ENCODE peak calls at places on chromosomes 6 and 20, in nine cellular contexts. One of them, this sample, is unnamed.

GRCh38 chr20:15396900-15397299 is 1059.5 kb upstream of the FLRT3 start:
- DNase-seq in CD4-positive, alpha-beta T cell: no peak
- DNase-seq in psoas muscle: no peak
- DNase-seq in CD8-positive, alpha-beta T cell: no peak
- DNase-seq in PC-9: no peak
- DNase-seq in WTC11: no peak
- DNase-seq in A549: no peak
- DNase-seq in tibial artery: no peak
- DNase-seq in dorsolateral prefrontal cortex: no peak
- DNase-seq in this sample: no peak

GRCh38 chr6:10655508-10656055 is 38.8 kb downstream of the C6orf52 start:
- DNase-seq in CD4-positive, alpha-beta T cell: no peak
- DNase-seq in psoas muscle: no peak
- DNase-seq in CD8-positive, alpha-beta T cell: no peak
- DNase-seq in PC-9: no peak
- DNase-seq in WTC11: no peak
- DNase-seq in A549: no peak
- DNase-seq in tibial artery: no peak
- DNase-seq in dorsolateral prefrontal cortex: no peak
- DNase-seq in this sample: no peak

GRCh38 chr6:105981002-105981887 is 104.9 kb upstream of the PRDM1 start:
- DNase-seq in CD4-positive, alpha-beta T cell: peak
- DNase-seq in psoas muscle: peak
- DNase-seq in CD8-positive, alpha-beta T cell: peak
- DNase-seq in PC-9: no peak
- DNase-seq in WTC11: peak
- DNase-seq in A549: no peak
- DNase-seq in tibial artery: no peak
- DNase-seq in dorsolateral prefrontal cortex: no peak
- DNase-seq in this sample: no peak

GRCh38 chr20:34627458-34627857 is 49.4 kb downstream of the PIGU start:
- DNase-seq in CD4-positive, alpha-beta T cell: no peak
- DNase-seq in psoas muscle: no peak
- DNase-seq in CD8-positive, alpha-beta T cell: no peak
- DNase-seq in PC-9: no peak
- DNase-seq in WTC11: no peak
- DNase-seq in A549: no peak
- DNase-seq in tibial artery: no peak
- DNase-seq in dorsolateral prefrontal cortex: no peak
- DNase-seq in this sample: no peak

GRCh38 chr20:34040300-34041015 is 46.7 kb downstream of the RALY start:
- DNase-seq in CD4-positive, alpha-beta T cell: no peak
- DNase-seq in psoas muscle: peak
- DNase-seq in CD8-positive, alpha-beta T cell: no peak
- DNase-seq in PC-9: no peak
- DNase-seq in WTC11: no peak
- DNase-seq in A549: no peak
- DNase-seq in tibial artery: no peak
- DNase-seq in dorsolateral prefrontal cortex: peak
- DNase-seq in this sample: no peak

GRCh38 chr6:51432481-51432880 is 613.8 kb downstream of the TFAP2B start:
- DNase-seq in CD4-positive, alpha-beta T cell: no peak
- DNase-seq in psoas muscle: no peak
- DNase-seq in CD8-positive, alpha-beta T cell: no peak
- DNase-seq in PC-9: no peak
- DNase-seq in WTC11: no peak
- DNase-seq in A549: no peak
- DNase-seq in tibial artery: no peak
- DNase-seq in dorsolateral prefrontal cortex: no peak
- DNase-seq in this sample: no peak

GRCh38 chr6:125066964-125067363 is 86.6 kb upstream of the TPD52L1 start:
- DNase-seq in CD4-positive, alpha-beta T cell: peak
- DNase-seq in psoas muscle: no peak
- DNase-seq in CD8-positive, alpha-beta T cell: peak
- DNase-seq in PC-9: peak
- DNase-seq in WTC11: no peak
- DNase-seq in A549: no peak
- DNase-seq in tibial artery: no peak
- DNase-seq in dorsolateral prefrontal cortex: no peak
- DNase-seq in this sample: no peak

GRCh38 chr6:2498224-2498623 is 252.5 kb downstream of the MYLK4 start:
- DNase-seq in CD4-positive, alpha-beta T cell: no peak
- DNase-seq in psoas muscle: no peak
- DNase-seq in CD8-positive, alpha-beta T cell: no peak
- DNase-seq in PC-9: no peak
- DNase-seq in WTC11: no peak
- DNase-seq in A549: no peak
- DNase-seq in tibial artery: no peak
- DNase-seq in dorsolateral prefrontal cortex: no peak
- DNase-seq in this sample: no peak

GRCh38 chr6:21245488-21245887 is 348.1 kb upstream of the SOX4 start:
- DNase-seq in CD4-positive, alpha-beta T cell: no peak
- DNase-seq in psoas muscle: no peak
- DNase-seq in CD8-positive, alpha-beta T cell: no peak
- DNase-seq in PC-9: no peak
- DNase-seq in WTC11: no peak
- DNase-seq in A549: no peak
- DNase-seq in tibial artery: no peak
- DNase-seq in dorsolateral prefrontal cortex: no peak
- DNase-seq in this sample: no peak

GRCh38 chr6:107129370-107129925 is 14.1 kb upstream of the BEND3 start:
- DNase-seq in CD4-positive, alpha-beta T cell: no peak
- DNase-seq in psoas muscle: no peak
- DNase-seq in CD8-positive, alpha-beta T cell: peak
- DNase-seq in PC-9: no peak
- DNase-seq in WTC11: no peak
- DNase-seq in A549: no peak
- DNase-seq in tibial artery: no peak
- DNase-seq in dorsolateral prefrontal cortex: no peak
- DNase-seq in this sample: no peak

GRCh38 chr6:168058691-168059551 is 20.1 kb downstream of the FRMD1 start:
- DNase-seq in CD4-positive, alpha-beta T cell: no peak
- DNase-seq in psoas muscle: no peak
- DNase-seq in CD8-positive, alpha-beta T cell: no peak
- DNase-seq in PC-9: no peak
- DNase-seq in WTC11: peak
- DNase-seq in A549: no peak
- DNase-seq in tibial artery: no peak
- DNase-seq in dorsolateral prefrontal cortex: no peak
- DNase-seq in this sample: no peak

GRCh38 chr6:112480551-112480950 is 133.4 kb downstream of the RFPL4B start:
- DNase-seq in CD4-positive, alpha-beta T cell: no peak
- DNase-seq in psoas muscle: no peak
- DNase-seq in CD8-positive, alpha-beta T cell: no peak
- DNase-seq in PC-9: peak
- DNase-seq in WTC11: no peak
- DNase-seq in A549: no peak
- DNase-seq in tibial artery: no peak
- DNase-seq in dorsolateral prefrontal cortex: no peak
- DNase-seq in this sample: no peak

DNA sequence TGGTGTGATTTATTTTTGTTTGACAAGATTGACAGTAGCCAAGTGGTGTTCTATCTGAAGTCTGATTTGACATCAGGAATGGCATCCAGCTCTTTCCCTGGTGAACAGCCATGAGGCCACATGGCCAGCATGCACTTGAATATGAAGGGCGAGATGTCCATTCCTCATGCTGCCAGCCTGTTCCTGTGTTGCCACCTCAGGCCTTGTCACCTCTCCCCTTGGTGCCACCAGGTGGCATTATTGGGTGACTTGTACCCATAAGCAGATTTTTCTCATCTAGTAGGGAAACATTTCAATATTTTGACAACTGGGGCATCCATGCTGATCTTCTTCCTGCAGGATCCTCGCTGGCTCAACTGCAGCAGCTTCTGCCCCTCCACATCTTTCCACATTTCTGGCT is 199.1 kb downstream of the ERMARD start:
- DNase-seq in CD4-positive, alpha-beta T cell: peak
- DNase-seq in psoas muscle: no peak
- DNase-seq in CD8-positive, alpha-beta T cell: peak
- DNase-seq in PC-9: no peak
- DNase-seq in WTC11: no peak
- DNase-seq in A549: no peak
- DNase-seq in tibial artery: no peak
- DNase-seq in dorsolateral prefrontal cortex: no peak
- DNase-seq in this sample: no peak
- TF ChIP-seq CTCF in CD4-positive, alpha-beta T cell: peak
- TF ChIP-seq CTCF in psoas muscle: peak
- TF ChIP-seq CTCF in CD8-positive, alpha-beta T cell: peak
- TF ChIP-seq CTCF in PC-9: peak
- TF ChIP-seq CTCF in WTC11: no peak
- TF ChIP-seq CTCF in A549: no peak
- TF ChIP-seq CTCF in tibial artery: no peak
- TF ChIP-seq CTCF in dorsolateral prefrontal cortex: no peak
- TF ChIP-seq CTCF in this sample: peak

GRCh38 chr6:31713465-31713864 is 1.7 kb upstream of the LY6G6D start:
- DNase-seq in CD4-positive, alpha-beta T cell: no peak
- DNase-seq in psoas muscle: no peak
- DNase-seq in CD8-positive, alpha-beta T cell: no peak
- DNase-seq in PC-9: no peak
- DNase-seq in WTC11: no peak
- DNase-seq in A549: no peak
- DNase-seq in tibial artery: no peak
- DNase-seq in dorsolateral prefrontal cortex: no peak
- DNase-seq in this sample: no peak

GRCh38 chr6:31711233-31711632 is 3.9 kb upstream of the LY6G6D start:
- DNase-seq in CD4-positive, alpha-beta T cell: no peak
- DNase-seq in psoas muscle: no peak
- DNase-seq in CD8-positive, alpha-beta T cell: no peak
- DNase-seq in PC-9: no peak
- DNase-seq in WTC11: no peak
- DNase-seq in A549: no peak
- DNase-seq in tibial artery: no peak
- DNase-seq in dorsolateral prefrontal cortex: no peak
- DNase-seq in this sample: no peak

GRCh38 chr6:31713991-31714684 is 1.0 kb upstream of the LY6G6D start:
- DNase-seq in CD4-positive, alpha-beta T cell: no peak
- DNase-seq in psoas muscle: no peak
- DNase-seq in CD8-positive, alpha-beta T cell: no peak
- DNase-seq in PC-9: no peak
- DNase-seq in WTC11: no peak
- DNase-seq in A549: no peak
- DNase-seq in tibial artery: no peak
- DNase-seq in dorsolateral prefrontal cortex: no peak
- DNase-seq in this sample: no peak

GRCh38 chr6:31710490-31711219 is 4.0 kb downstream of the LY6G6F start:
- DNase-seq in CD4-positive, alpha-beta T cell: no peak
- DNase-seq in psoas muscle: no peak
- DNase-seq in CD8-positive, alpha-beta T cell: no peak
- DNase-seq in PC-9: no peak
- DNase-seq in WTC11: no peak
- DNase-seq in A549: no peak
- DNase-seq in tibial artery: no peak
- DNase-seq in dorsolateral prefrontal cortex: no peak
- DNase-seq in this sample: no peak

GRCh38 chr6:31712296-31712695 is 2.9 kb upstream of the LY6G6D start:
- DNase-seq in CD4-positive, alpha-beta T cell: peak
- DNase-seq in psoas muscle: no peak
- DNase-seq in CD8-positive, alpha-beta T cell: no peak
- DNase-seq in PC-9: no peak
- DNase-seq in WTC11: no peak
- DNase-seq in A549: peak
- DNase-seq in tibial artery: no peak
- DNase-seq in dorsolateral prefrontal cortex: no peak
- DNase-seq in this sample: no peak
- TF ChIP-seq CTCF in CD4-positive, alpha-beta T cell: no peak
- TF ChIP-seq CTCF in psoas muscle: no peak
- TF ChIP-seq CTCF in CD8-positive, alpha-beta T cell: no peak
- TF ChIP-seq CTCF in PC-9: peak
- TF ChIP-seq CTCF in WTC11: no peak
- TF ChIP-seq CTCF in A549: peak
- TF ChIP-seq CTCF in tibial artery: peak
- TF ChIP-seq CTCF in dorsolateral prefrontal cortex: no peak
- TF ChIP-seq CTCF in this sample: peak

GRCh38 chr20:11646359-11646758 is 271.3 kb upstream of the BTBD3 start:
- DNase-seq in CD4-positive, alpha-beta T cell: no peak
- DNase-seq in psoas muscle: no peak
- DNase-seq in CD8-positive, alpha-beta T cell: no peak
- DNase-seq in PC-9: no peak
- DNase-seq in WTC11: peak
- DNase-seq in A549: no peak
- DNase-seq in tibial artery: no peak
- DNase-seq in dorsolateral prefrontal cortex: no peak
- DNase-seq in this sample: no peak
- TF ChIP-seq CTCF in CD4-positive, alpha-beta T cell: no peak
- TF ChIP-seq CTCF in psoas muscle: no peak
- TF ChIP-seq CTCF in CD8-positive, alpha-beta T cell: no peak
- TF ChIP-seq CTCF in PC-9: no peak
- TF ChIP-seq CTCF in WTC11: no peak
- TF ChIP-seq CTCF in A549: no peak
- TF ChIP-seq CTCF in tibial artery: no peak
- TF ChIP-seq CTCF in dorsolateral prefrontal cortex: no peak
- TF ChIP-seq CTCF in this sample: no peak

DNA sequence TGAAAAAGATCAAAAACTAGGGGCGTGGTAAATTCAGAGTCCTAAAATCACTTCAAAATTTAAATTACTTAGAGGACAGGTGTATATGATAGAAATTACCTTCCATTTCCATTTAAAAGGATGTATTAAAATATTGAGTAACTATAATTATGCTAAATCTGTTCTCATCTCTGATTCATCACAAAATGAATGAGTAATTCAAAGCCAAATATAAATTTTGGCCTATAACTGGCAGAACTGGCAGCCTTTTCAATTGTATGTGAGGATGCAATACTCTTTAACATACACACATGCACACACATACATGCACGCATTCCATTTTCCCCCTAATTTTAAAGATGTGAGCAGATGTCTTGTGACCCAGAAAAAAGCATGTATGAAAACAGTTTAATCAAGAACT is 194.6 kb downstream of the EPM2A start:
- DNase-seq in CD4-positive, alpha-beta T cell: no peak
- DNase-seq in psoas muscle: no peak
- DNase-seq in CD8-positive, alpha-beta T cell: no peak
- DNase-seq in PC-9: no peak
- DNase-seq in WTC11: no peak
- DNase-seq in A549: no peak
- DNase-seq in tibial artery: no peak
- DNase-seq in dorsolateral prefrontal cortex: no peak
- DNase-seq in this sample: no peak
- TF ChIP-seq CTCF in CD4-positive, alpha-beta T cell: no peak
- TF ChIP-seq CTCF in psoas muscle: no peak
- TF ChIP-seq CTCF in CD8-positive, alpha-beta T cell: no peak
- TF ChIP-seq CTCF in PC-9: no peak
- TF ChIP-seq CTCF in WTC11: no peak
- TF ChIP-seq CTCF in A549: no peak
- TF ChIP-seq CTCF in tibial artery: no peak
- TF ChIP-seq CTCF in dorsolateral prefrontal cortex: no peak
- TF ChIP-seq CTCF in this sample: no peak

GRCh38 chr6:109383438-109383940 is 1.2 kb upstream of the CD164 start:
- DNase-seq in CD4-positive, alpha-beta T cell: no peak
- DNase-seq in psoas muscle: no peak
- DNase-seq in CD8-positive, alpha-beta T cell: no peak
- DNase-seq in PC-9: no peak
- DNase-seq in WTC11: no peak
- DNase-seq in A549: no peak
- DNase-seq in tibial artery: no peak
- DNase-seq in dorsolateral prefrontal cortex: no peak
- DNase-seq in this sample: no peak
- TF ChIP-seq CTCF in CD4-positive, alpha-beta T cell: peak
- TF ChIP-seq CTCF in psoas muscle: no peak
- TF ChIP-seq CTCF in CD8-positive, alpha-beta T cell: peak
- TF ChIP-seq CTCF in PC-9: peak
- TF ChIP-seq CTCF in WTC11: peak
- TF ChIP-seq CTCF in A549: no peak
- TF ChIP-seq CTCF in tibial artery: no peak
- TF ChIP-seq CTCF in dorsolateral prefrontal cortex: no peak
- TF ChIP-seq CTCF in this sample: peak

This sample was measured in CD14-positive monocyte.